ENCODE peak calls at places on chromosome 10, in four cellular contexts. One of them, this sample, is unnamed.

GRCh38 chr10:21369697-21370096 is 155.8 kb downstream of the SKIDA1 start:
- DNase-seq in naive thymus-derived CD4-positive, alpha-beta T cell: no peak
- DNase-seq in CD8-positive, alpha-beta T cell: no peak
- DNase-seq in psoas muscle: no peak
- DNase-seq in this sample: no peak

GRCh38 chr10:12279281-12279680 is 70.1 kb upstream of the CAMK1D start:
- DNase-seq in psoas muscle: no peak
- DNase-seq in naive thymus-derived CD4-positive, alpha-beta T cell: no peak
- DNase-seq in CD8-positive, alpha-beta T cell: no peak
- DNase-seq in this sample: no peak

GRCh38 chr10:119644215-119644826 is 6.9 kb upstream of the BAG3 start:
- DNase-seq in CD8-positive, alpha-beta T cell: no peak
- DNase-seq in psoas muscle: no peak
- DNase-seq in naive thymus-derived CD4-positive, alpha-beta T cell: no peak
- DNase-seq in this sample: no peak

GRCh38 chr10:31121074-31121685 is 89.5 kb upstream of the ZNF438 start:
- DNase-seq in CD8-positive, alpha-beta T cell: no peak
- DNase-seq in psoas muscle: no peak
- DNase-seq in naive thymus-derived CD4-positive, alpha-beta T cell: no peak
- DNase-seq in this sample: no peak

GRCh38 chr10:13797171-13797570 is 210.4 kb downstream of the PRPF18 start:
- DNase-seq in CD8-positive, alpha-beta T cell: no peak
- DNase-seq in naive thymus-derived CD4-positive, alpha-beta T cell: no peak
- DNase-seq in psoas muscle: no peak
- DNase-seq in this sample: no peak

GRCh38 chr10:26593896-26594295 is 103.6 kb upstream of the PDSS1 start:
- DNase-seq in naive thymus-derived CD4-positive, alpha-beta T cell: no peak
- DNase-seq in psoas muscle: no peak
- DNase-seq in CD8-positive, alpha-beta T cell: no peak
- DNase-seq in this sample: no peak

GRCh38 chr10:60664859-60665258 is 113.4 kb upstream of the CDK1 start:
- DNase-seq in CD8-positive, alpha-beta T cell: no peak
- DNase-seq in psoas muscle: no peak
- DNase-seq in naive thymus-derived CD4-positive, alpha-beta T cell: no peak
- DNase-seq in this sample: no peak

GRCh38 chr10:31808258-31809218 is 120.1 kb downstream of the ARHGAP12 start:
- DNase-seq in naive thymus-derived CD4-positive, alpha-beta T cell: no peak
- DNase-seq in CD8-positive, alpha-beta T cell: no peak
- DNase-seq in psoas muscle: peak; percentile 23
- DNase-seq in this sample: no peak

GRCh38 chr10:126387041-126387908 is 1.0 kb downstream of the ADAM12 start:
- DNase-seq in naive thymus-derived CD4-positive, alpha-beta T cell: no peak
- DNase-seq in CD8-positive, alpha-beta T cell: peak; percentile 4
- DNase-seq in psoas muscle: peak; percentile 55
- DNase-seq in this sample: peak; percentile 59

GRCh38 chr10:127118024-127118423 is 78.4 kb downstream of the INSYN2A start:
- DNase-seq in psoas muscle: no peak
- DNase-seq in CD8-positive, alpha-beta T cell: no peak
- DNase-seq in naive thymus-derived CD4-positive, alpha-beta T cell: no peak
- DNase-seq in this sample: no peak

GRCh38 chr10:7475954-7476353 is 65.1 kb upstream of the SFMBT2 start:
- DNase-seq in psoas muscle: no peak
- DNase-seq in CD8-positive, alpha-beta T cell: no peak
- DNase-seq in naive thymus-derived CD4-positive, alpha-beta T cell: no peak
- DNase-seq in this sample: no peak

GRCh38 chr10:130454543-130455000 is 318.4 kb downstream of the GLRX3 start:
- DNase-seq in CD8-positive, alpha-beta T cell: no peak
- DNase-seq in naive thymus-derived CD4-positive, alpha-beta T cell: no peak
- DNase-seq in psoas muscle: no peak
- DNase-seq in this sample: no peak
- H3K9me3 ChIP-seq in CD8-positive, alpha-beta T cell: no peaks in the 10 kb centered on the region
- H3K9me3 ChIP-seq in naive thymus-derived CD4-positive, alpha-beta T cell: no peaks in the 10 kb centered on the region
- H3K9me3 ChIP-seq in psoas muscle: no peaks in the 10 kb centered on the region
- H3K9me3 ChIP-seq in this sample: no peaks in the 10 kb centered on the region

DNA sequence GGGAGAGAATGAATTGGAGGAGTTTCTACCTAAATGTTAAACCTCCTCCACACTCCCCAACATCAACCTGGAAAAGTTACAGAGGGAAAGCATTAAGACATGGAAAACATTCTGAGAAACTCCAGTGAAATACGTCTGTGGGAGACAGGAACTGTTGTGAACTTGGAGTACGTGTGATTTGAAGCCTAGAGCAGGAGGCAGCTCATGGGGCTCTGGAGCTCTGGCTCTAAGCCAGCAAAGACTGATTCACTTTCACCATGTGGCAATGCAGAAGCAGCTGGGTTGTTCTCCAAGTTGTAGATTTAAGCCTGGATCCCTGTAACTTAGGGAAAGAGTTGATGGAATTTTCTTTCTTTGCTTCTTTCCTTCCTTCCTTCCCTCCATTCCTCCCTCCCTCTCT is 503.2 kb downstream of the NRG3 start:
- DNase-seq in psoas muscle: no peak
- DNase-seq in naive thymus-derived CD4-positive, alpha-beta T cell: no peak
- DNase-seq in CD8-positive, alpha-beta T cell: no peak
- DNase-seq in this sample: no peak
- H3K9me3 ChIP-seq in psoas muscle: no peaks in the 10 kb centered on the region
- H3K9me3 ChIP-seq in naive thymus-derived CD4-positive, alpha-beta T cell: no peaks in the 10 kb centered on the region
- H3K9me3 ChIP-seq in CD8-positive, alpha-beta T cell: no peaks in the 10 kb centered on the region
- H3K9me3 ChIP-seq in this sample: no peaks in the 10 kb centered on the region

DNA sequence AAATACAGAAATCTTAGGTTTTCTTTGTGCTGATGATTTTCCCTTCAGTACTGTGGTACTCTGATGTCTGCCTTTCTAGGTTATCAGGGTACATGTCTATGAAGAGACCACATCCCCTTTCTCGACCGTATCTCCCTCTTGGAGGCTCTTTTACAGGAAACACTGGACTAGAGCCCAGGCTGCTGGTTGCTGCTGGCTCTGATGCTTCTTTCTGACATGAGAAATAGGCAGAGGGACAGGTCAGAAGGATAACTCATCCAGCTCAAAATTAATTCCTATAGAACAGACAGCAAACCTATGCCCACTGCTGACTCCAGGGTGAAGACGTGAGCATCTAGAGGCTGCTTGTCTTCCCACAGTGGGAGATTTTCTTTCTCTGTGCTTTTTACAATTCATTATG is 424.0 kb downstream of the KIF20B start:
- DNase-seq in CD8-positive, alpha-beta T cell: no peak
- DNase-seq in psoas muscle: no peak
- DNase-seq in naive thymus-derived CD4-positive, alpha-beta T cell: no peak
- DNase-seq in this sample: no peak
- H3K9me3 ChIP-seq in CD8-positive, alpha-beta T cell: no peaks in the 10 kb centered on the region
- H3K9me3 ChIP-seq in psoas muscle: peaks cover 3% of the 10 kb centered on the region
- H3K9me3 ChIP-seq in naive thymus-derived CD4-positive, alpha-beta T cell: no peaks in the 10 kb centered on the region
- H3K9me3 ChIP-seq in this sample: no peaks in the 10 kb centered on the region

DNA sequence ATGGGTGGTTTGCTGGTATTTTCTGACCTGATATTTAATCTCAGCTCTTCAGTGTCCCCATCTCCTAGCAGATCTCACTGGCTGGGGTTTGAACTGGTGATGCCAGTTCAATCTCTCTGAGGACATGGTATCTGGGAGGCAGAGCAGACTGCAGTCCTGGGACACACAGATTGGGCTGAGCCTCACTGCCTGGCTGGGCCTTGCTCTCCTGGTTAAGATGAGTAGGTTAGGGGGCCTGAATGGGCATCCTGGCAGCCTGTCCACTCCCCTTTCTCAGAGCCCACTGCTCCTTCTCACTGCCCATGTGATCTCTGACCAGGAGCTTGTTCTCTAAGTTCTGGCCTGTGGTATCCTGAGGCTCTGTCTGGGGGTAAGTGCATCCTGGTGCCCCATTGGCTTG is 363.4 kb downstream of the GLRX3 start:
- DNase-seq in psoas muscle: no peak
- DNase-seq in CD8-positive, alpha-beta T cell: no peak
- DNase-seq in naive thymus-derived CD4-positive, alpha-beta T cell: no peak
- DNase-seq in this sample: no peak
- H3K9me3 ChIP-seq in psoas muscle: no peaks in the 10 kb centered on the region
- H3K9me3 ChIP-seq in CD8-positive, alpha-beta T cell: no peaks in the 10 kb centered on the region
- H3K9me3 ChIP-seq in naive thymus-derived CD4-positive, alpha-beta T cell: no peaks in the 10 kb centered on the region
- H3K9me3 ChIP-seq in this sample: no peaks in the 10 kb centered on the region

DNA sequence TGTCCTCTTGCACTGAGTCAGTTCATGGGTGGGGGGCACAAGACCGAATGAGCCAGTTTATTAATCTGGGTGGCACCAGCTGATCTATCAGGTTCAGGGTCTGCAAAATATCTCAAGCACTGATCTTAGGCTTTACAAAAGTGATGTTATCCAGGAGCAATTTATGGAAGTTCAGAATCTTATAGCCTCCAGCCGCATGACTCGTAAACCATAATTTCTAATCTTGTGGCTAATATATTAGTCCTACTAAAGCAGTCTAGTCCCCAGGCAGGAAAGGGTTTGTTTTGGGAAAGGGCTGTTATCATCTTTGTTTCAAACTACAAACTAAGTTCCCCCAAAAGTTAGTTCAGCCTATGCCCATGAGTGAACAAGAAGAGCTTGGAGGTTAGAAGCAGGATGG is 33.9 kb downstream of the AKR1C8 start:
- DNase-seq in psoas muscle: no peak
- DNase-seq in CD8-positive, alpha-beta T cell: no peak
- DNase-seq in naive thymus-derived CD4-positive, alpha-beta T cell: no peak
- DNase-seq in this sample: no peak
- H3K9me3 ChIP-seq in psoas muscle: no peaks in the 10 kb centered on the region
- H3K9me3 ChIP-seq in CD8-positive, alpha-beta T cell: no peaks in the 10 kb centered on the region
- H3K9me3 ChIP-seq in naive thymus-derived CD4-positive, alpha-beta T cell: no peaks in the 10 kb centered on the region
- H3K9me3 ChIP-seq in this sample: peaks cover 3% of the 10 kb centered on the region

This sample was measured in T-helper 17 cell.